ENCODE peak calls at places on chromosomes 6 and 20, in four cellular contexts. V is esophagus muscularis mucosa, S is endothelial cell of umbilical vein, Z is breast epithelium. P is an unnamed sample.

GRCh38 chr6:44556046-44556445 is 168.5 kb downstream of the CDC5L start:
- DNase-seq in S (no peak), V (no peak), Z (no peak), P (no peak)

GRCh38 chr20:46021361-46022359 is 7.4 kb upstream of the SLC12A5 start:
- DNase-seq in V (no peak), Z (no peak), S (peak; percentile 38), P (peak; percentile 63)

GRCh38 chr6:108559097-108559883 is 1.4 kb upstream of the FOXO3 start:
- DNase-seq in V (peak; percentile 97), Z (peak; percentile 94), S (peak; percentile 83), P (peak; percentile 96)

GRCh38 chr6:132527791-132528190 is 10.3 kb upstream of the TAAR9 start:
- DNase-seq in Z (no peak), S (no peak), V (no peak), P (no peak)

GRCh38 chr6:134849920-134850447 is 99.9 kb downstream of the ALDH8A1 start:
- DNase-seq in V (no peak), S (no peak), Z (no peak), P (no peak)

GRCh38 chr6:168132531-168133184 is 53.6 kb upstream of the FRMD1 start:
- DNase-seq in Z (peak; percentile 46), V (peak; percentile 92), S (peak; percentile 25), P (peak; percentile 57)

GRCh38 chr20:50477260-50477659 is 32.9 kb upstream of the PTPN1 start:
- DNase-seq in Z (no peak), V (no peak), S (no peak), P (no peak)

GRCh38 chr6:158185729-158186456 is 17.7 kb downstream of the GTF2H5 start:
- DNase-seq in Z (no peak), S (no peak), V (no peak), P (no peak)

GRCh38 chr20:23340524-23340923 is 10.1 kb upstream of the NXT1 start:
- DNase-seq in S (peak; percentile 84), V (no peak), Z (peak; percentile 32), P (no peak)

GRCh38 chr20:47352332-47353223 is 3.9 kb downstream of the ZMYND8 start:
- DNase-seq in Z (no peak), V (no peak), S (peak; percentile 75), P (peak; percentile 59)

GRCh38 chr6:157466340-157466643 is 85.3 kb downstream of the ZDHHC14 start:
- DNase-seq in Z (no peak), S (no peak), V (peak; percentile 47), P (no peak)

GRCh38 chr6:1766663-1767062 is 156.9 kb downstream of the FOXC1 start:
- DNase-seq in Z (no peak), S (peak; percentile 71), V (no peak), P (no peak)

GRCh38 chr6:30102701-30103629 is 9.9 kb downstream of the TRIM31 start:
- DNase-seq in V (peak; percentile 97), S (peak; percentile 82), Z (peak; percentile 90), P (peak; percentile 87)
- TF ChIP-seq POLR2A in V (no peak), S (no peak), Z (no peak), P (peak; percentile 51)

GRCh38 chr6:66496659-66497058 is 789.6 kb upstream of the EYS start:
- DNase-seq in S (no peak), V (no peak), Z (no peak), P (no peak)
- TF ChIP-seq CTCF in S (no peak), V (no peak), Z (no peak), P (no peak)

DNA sequence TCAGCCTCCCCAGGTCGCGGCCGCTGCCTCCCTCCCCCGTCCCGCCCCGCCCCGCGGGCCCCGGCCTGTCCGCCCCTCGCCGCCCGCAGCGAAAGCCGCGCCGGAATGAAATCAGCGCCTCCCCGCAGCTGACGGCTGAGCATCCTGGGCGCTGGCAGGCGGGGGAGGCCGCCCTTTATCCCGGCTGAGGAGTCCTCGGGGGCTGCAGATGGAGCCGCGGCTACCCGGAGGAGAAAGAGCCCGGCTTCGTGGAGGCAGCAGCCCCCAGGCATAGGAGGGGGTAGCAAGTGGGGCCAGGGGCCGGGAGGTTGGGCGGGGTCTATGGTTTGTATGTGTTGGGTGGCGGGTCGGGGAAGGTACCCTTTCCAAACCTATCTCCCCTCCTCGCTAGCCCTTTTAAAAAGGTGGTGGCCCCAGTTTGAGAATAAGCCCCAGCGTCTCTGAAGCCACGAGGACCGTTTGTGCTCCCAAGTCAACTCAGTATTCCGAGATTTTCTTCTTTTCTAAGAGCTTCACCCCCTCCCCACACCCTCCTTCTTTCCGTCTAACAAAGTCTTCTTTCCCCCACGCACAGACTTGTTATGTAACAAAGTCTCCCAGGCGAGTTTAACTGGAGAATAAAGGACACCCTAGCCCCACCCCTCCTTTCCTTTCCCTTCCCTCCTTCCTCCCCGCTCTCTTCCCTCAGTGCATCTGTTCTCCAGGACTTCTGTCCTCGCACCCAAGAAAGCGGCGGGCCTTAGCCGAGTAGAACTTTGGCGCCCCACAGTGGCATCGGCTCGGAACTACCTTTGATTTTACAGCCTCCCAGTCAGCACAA is 11.0 kb downstream of the POU3F2 start:
- DNase-seq in S (peak; percentile 80), Z (peak; percentile 39), V (peak; percentile 93), P (peak; percentile 83)
- H3K27me3 ChIP-seq in S (peaks cover 98% of the 10 kb centered on the region), Z (peaks cover 9% of the 10 kb centered on the region), V (peaks cover 73% of the 10 kb centered on the region), P (no peaks in the 10 kb centered on the region)

DNA sequence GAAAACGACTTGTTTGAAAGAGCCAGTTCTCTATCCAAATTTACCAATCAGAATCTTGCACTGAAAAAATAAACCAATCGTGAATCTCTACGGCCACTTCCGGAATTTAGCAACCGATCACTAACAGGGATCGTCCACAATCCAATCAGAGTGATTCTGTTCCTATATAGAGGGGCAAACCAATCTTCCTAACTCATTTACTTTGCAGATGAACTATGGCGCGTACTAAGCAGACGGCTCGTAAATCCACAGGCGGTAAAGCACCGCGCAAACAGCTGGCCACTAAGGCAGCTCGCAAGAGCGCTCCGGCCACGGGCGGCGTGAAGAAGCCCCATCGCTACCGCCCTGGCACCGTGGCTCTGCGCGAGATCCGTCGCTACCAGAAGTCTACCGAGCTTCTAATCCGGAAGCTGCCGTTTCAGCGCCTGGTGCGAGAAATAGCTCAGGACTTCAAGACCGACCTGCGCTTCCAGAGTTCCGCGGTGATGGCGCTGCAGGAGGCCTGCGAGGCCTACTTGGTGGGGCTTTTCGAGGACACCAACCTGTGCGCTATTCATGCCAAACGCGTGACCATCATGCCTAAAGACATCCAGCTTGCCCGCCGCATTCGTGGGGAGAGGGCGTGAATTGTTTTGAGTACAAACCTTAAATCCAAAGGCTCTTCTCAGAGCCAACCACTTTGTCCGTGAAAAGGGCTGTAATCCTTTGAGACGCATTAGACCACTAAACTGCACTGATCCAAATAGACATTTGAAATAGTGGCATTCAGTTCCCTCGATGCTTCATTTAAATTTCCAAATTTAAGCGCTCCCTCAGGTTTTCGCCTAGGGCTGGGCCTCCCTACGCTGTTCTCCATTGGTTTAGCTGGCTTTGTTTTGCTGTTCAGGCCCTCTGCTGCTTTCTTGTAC is 138.0 kb downstream of the HFE start:
- DNase-seq in S (peak; percentile 89), Z (no peak), V (no peak), P (no peak)
- TF ChIP-seq POLR2A in S (peak; percentile 80), Z (no peak), V (no peak), P (no peak)

P was measured in Peyer's patch.